ENCODE peak calls at places on chromosomes 1 and 21, in ten cellular contexts. E is pancreas, U is fibroblast of lung, W is tibial artery, Z is OCI-LY7, P is A549, K is AG04450, Y is transverse colon, A is right lobe of liver, Q is hepatocyte. G is an unnamed sample.

GRCh38 chr1:235415008-235415904 is 48.0 kb downstream of the TBCE start:
- DNase-seq in Z (peak; percentile 77), W (peak; percentile 58), Q (peak; percentile 82), K (peak; percentile 57), Y (peak; percentile 70), P (peak; percentile 81), A (peak; percentile 60), E (peak; percentile 65), U (peak; percentile 85), G (peak; percentile 72)

GRCh38 chr1:227323164-227323955 is 5.1 kb upstream of the CDC42BPA start:
- DNase-seq in Q (no peak), A (peak; percentile 41), Z (no peak), Y (peak; percentile 90), P (no peak), K (no peak), E (no peak), W (no peak), U (no peak), G (no peak)

GRCh38 chr1:168121314-168122029 is 15.3 kb downstream of the GPR161 start:
- DNase-seq in E (peak; percentile 63), P (no peak), A (no peak), Y (peak; percentile 41), Z (no peak), W (peak; percentile 61), Q (peak; percentile 57), U (peak; percentile 90), K (peak; percentile 80), G (peak; percentile 76)

GRCh38 chr21:43815991-43816390 is 26.6 kb downstream of the RRP1 start:
- DNase-seq in Q (no peak), Y (no peak), K (no peak), E (no peak), A (peak; percentile 15), U (no peak), Z (no peak), P (no peak), W (no peak), G (no peak)

GRCh38 chr1:59499956-59500569 is 203.2 kb downstream of the FGGY start:
- DNase-seq in A (no peak), Y (no peak), K (no peak), Q (peak; percentile 34), P (no peak), E (no peak), U (no peak), W (no peak), Z (no peak), G (no peak)

GRCh38 chr21:36663033-36663855 is 35.7 kb upstream of the SIM2 start:
- DNase-seq in P (no peak), U (peak; percentile 24), W (no peak), Q (no peak), K (no peak), E (no peak), Z (no peak), A (no peak), Y (no peak), G (no peak)

GRCh38 chr1:236888126-236888525 is 93.0 kb downstream of the MTR start:
- DNase-seq in Y (no peak), U (no peak), W (no peak), Z (no peak), E (no peak), A (no peak), P (no peak), Q (no peak), K (no peak), G (no peak)

GRCh38 chr1:227897704-227898438 is 49.9 kb downstream of the WNT9A start:
- DNase-seq in E (peak; percentile 38), K (no peak), W (peak; percentile 13), U (no peak), Q (no peak), Y (peak; percentile 4), P (no peak), Z (no peak), A (peak; percentile 6), G (no peak)

GRCh38 chr1:169527461-169528213 is 41.9 kb upstream of the SLC19A2 start:
- DNase-seq in U (peak; percentile 57), A (no peak), K (no peak), Z (no peak), P (no peak), Q (peak; percentile 23), Y (no peak), W (no peak), E (no peak), G (no peak)

GRCh38 chr1:17304155-17304826 is 3.7 kb upstream of the PADI4 start:
- DNase-seq in Z (no peak), K (no peak), W (no peak), P (no peak), Y (no peak), U (peak; percentile 7), Q (no peak), A (no peak), E (no peak), G (no peak)

GRCh38 chr1:55053265-55053954 is 14.1 kb downstream of the PCSK9 start:
- DNase-seq in U (no peak), P (no peak), Z (no peak), E (no peak), Y (no peak), K (no peak), A (peak; percentile 64), W (no peak), Q (no peak), G (no peak)

GRCh38 chr1:229341811-229342304 is 989 bp downstream of the CCSAP start:
- DNase-seq in E (no peak), A (no peak), Q (no peak), P (no peak), W (no peak), Z (peak; percentile 70), Y (no peak), U (peak; percentile 22), K (no peak), G (no peak)

GRCh38 chr1:143720087-143721023 is 251.4 kb downstream of the FAM72C start:
- DNase-seq in Z (no peak), A (peak; percentile 36), K (no peak), E (peak; percentile 45), U (peak; percentile 4), Y (peak; percentile 44), Q (no peak), P (peak; percentile 35), W (no peak), G (no peak)

GRCh38 chr1:246324711-246325110 is 182.4 kb downstream of the SMYD3 start:
- DNase-seq in P (peak; percentile 50), E (no peak), Z (no peak), K (no peak), U (peak; percentile 27), W (no peak), A (no peak), Y (no peak), Q (peak; percentile 8), G (peak; percentile 23)

DNA sequence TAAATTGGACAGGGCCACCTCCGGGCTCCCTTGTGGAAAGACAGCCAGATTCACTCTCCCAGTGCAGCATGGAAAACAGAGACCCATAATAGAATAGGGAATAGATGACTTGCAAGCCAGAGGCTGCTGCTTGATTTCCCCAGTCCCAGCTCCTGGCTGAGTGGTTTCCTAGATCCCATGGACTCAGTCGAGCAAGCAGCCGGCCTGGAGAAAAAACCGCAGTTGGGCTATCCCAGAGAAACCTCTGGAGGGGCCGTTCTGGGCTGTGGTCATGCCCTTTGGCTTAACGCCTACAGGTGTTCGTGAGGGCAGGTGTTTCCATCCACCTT is 61.7 kb downstream of the ELK4 start:
- DNase-seq in E (no peak), Y (peak; percentile 6), K (no peak), Q (no peak), W (no peak), A (no peak), Z (no peak), U (no peak), P (no peak), G (no peak)
- H3K4me3 ChIP-seq in E (no peak overlapping the region), Y (no peak overlapping the region), K (no peak overlapping the region), Q (no peak overlapping the region), W (no peak overlapping the region), A (no peak overlapping the region), Z (no peak overlapping the region), U (no peak overlapping the region), P (no peak overlapping the region), G (no peak overlapping the region)

GRCh38 chr1:24995121-24995520 is 65.0 kb upstream of the RUNX3 start:
- DNase-seq in Y (no peak), E (no peak), W (no peak), K (no peak), P (no peak), A (peak; percentile 11), U (no peak), Z (no peak), Q (no peak), G (no peak)
- TF ChIP-seq CTCF in Y (no peak), E (no peak), W (no peak), K (no peak), P (no peak), A (no peak), U (no peak), Z (no peak), Q (no peak), G (no peak)

DNA sequence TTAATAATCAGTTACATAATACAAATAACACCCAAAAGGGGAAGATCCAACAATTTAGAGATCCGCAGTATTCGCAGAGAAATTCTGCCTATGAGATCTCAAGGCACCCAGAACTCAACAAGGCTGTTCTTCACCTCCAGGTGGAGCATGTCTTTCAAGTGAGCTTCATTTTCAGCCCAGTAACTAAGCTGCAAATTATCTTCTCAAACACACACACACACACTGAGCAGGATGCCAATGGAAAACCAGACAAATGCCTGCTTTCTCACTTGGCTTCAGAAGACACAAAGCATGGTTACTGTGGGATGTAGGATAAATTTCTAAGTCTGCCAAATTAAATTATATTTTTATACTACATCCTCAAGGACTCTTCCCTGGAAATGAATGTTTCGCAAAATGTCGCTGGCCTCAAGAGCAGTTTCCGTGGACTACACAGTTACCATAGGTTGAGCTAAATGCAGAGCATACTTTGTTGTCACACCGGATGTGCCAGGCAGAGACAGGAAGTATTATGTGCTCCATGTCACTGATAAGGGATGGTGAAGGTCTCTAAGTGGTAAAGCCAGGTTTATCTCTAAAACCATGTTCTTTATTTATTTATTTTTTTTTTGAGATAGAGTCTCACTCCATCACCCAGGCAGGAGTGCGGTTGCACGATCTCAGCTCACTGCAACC is 30.3 kb downstream of the UBR4 start:
- DNase-seq in P (no peak), Y (no peak), A (no peak), W (no peak), Z (peak; percentile 19), K (no peak), E (no peak), U (peak; percentile 51), Q (peak; percentile 63), G (peak; percentile 18)
- H3K27ac ChIP-seq in P (no peak overlapping the region), Y (no peak overlapping the region), A (peak overlapping the region; percentile 69), W (no peak overlapping the region), Z (no peak overlapping the region), K (no peak overlapping the region), E (no peak overlapping the region), U (no peak overlapping the region), Q (peak overlapping the region; percentile 54), G (no peak overlapping the region)

DNA sequence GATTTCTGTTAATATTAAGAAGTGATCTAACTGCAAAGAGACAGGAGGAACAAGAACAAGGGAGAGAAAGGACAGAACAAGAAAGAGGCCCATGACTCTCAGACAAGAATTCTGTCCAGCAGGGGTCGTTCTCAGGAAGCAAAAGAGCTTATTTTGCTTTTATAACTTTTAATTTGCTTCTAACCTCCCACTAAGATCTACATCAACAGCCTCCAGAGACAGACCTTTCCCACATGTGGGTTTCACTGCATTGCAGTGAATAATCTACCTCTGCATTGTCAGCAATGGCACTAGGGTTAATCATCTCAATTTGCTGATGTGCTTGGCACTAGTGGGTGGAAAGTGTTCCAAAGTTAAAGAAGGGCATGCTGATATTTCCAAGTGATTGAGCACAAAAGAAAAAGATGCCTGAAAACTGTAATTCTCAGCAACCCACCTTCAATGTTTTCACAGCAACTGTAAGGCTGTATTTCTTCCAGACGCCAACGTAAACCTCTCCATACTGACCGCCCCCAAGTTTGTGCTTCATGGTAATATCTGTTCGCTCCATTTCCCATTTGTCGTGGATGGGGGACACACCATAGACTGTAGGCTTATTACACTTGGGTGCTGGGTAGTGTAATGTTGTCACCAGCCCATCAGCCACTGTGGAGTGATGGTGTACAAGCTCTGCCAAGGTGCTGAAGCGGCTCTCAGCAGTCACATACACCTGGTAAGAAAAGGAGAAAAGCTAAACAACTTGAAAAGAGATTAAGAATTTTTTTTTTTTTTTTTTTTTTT is 39.5 kb downstream of the TOR3A start:
- DNase-seq in P (peak; percentile 40), A (no peak), Y (peak; percentile 35), W (no peak), Q (peak; percentile 66), K (no peak), E (no peak), U (peak; percentile 74), Z (peak; percentile 63), G (no peak)
- H3K4me3 ChIP-seq in P (no peak overlapping the region), A (no peak overlapping the region), Y (no peak overlapping the region), W (no peak overlapping the region), Q (no peak overlapping the region), K (no peak overlapping the region), E (no peak overlapping the region), U (no peak overlapping the region), Z (no peak overlapping the region), G (no peak overlapping the region)